ENCODE peak calls at places on chromosome 11, in nine cellular contexts. Q, H, K, E, S, G, R, B and N are unnamed samples.

GRCh38 chr11:2846056-2846455 is 39.5 kb downstream of the CDKN1C start:
- DNase-seq in Q (no peak), H (no peak), K (no peak), E (no peak), S (no peak), G (no peak), R (peak), B (no peak), N (no peak)

GRCh38 chr11:84564180-84564866 is 1062.8 kb downstream of the DLG2 start:
- DNase-seq in Q (no peak), H (no peak), K (peak), E (peak), S (no peak), G (no peak), R (peak), B (no peak), N (peak)

GRCh38 chr11:8604078-8604723 is 10.2 kb upstream of the STK33 start:
- DNase-seq in Q (peak), H (peak), K (peak), E (peak), S (no peak), G (no peak), R (peak), B (peak), N (peak)

GRCh38 chr11:3200388-3201111 is 18.1 kb downstream of the MRGPRG start:
- DNase-seq in Q (no peak), H (no peak), K (no peak), E (no peak), S (no peak), G (no peak), R (no peak), B (peak), N (no peak)

GRCh38 chr11:28657378-28658030 is 549.3 kb downstream of the METTL15 start:
- DNase-seq in Q (no peak), H (no peak), K (no peak), E (no peak), S (no peak), G (no peak), R (no peak), B (no peak), N (no peak)

GRCh38 chr11:72953631-72954030 is 139.4 kb downstream of the ATG16L2 start:
- DNase-seq in Q (no peak), H (no peak), K (no peak), E (no peak), S (no peak), G (no peak), R (no peak), B (no peak), N (no peak)

GRCh38 chr11:6571434-6572008 is 31.9 kb downstream of the RRP8 start:
- DNase-seq in Q (peak), H (no peak), K (no peak), E (no peak), S (no peak), G (no peak), R (no peak), B (no peak), N (no peak)

GRCh38 chr11:57425565-57426438 is 1.1 kb downstream of the SLC43A3 start:
- DNase-seq in Q (no peak), H (peak), K (no peak), E (peak), S (peak), G (peak), R (peak), B (peak), N (no peak)

GRCh38 chr11:123235117-123235686 is 40.2 kb upstream of the CLMP start:
- DNase-seq in Q (peak), H (no peak), K (peak), E (peak), S (peak), G (peak), R (peak), B (peak), N (peak)

GRCh38 chr11:32829680-32830412 is at the start of gene PRRG4:
- DNase-seq in Q (peak), H (no peak), K (peak), E (peak), S (peak), G (peak), R (peak), B (peak), N (peak)

GRCh38 chr11:32005786-32006406 is 85.0 kb upstream of the RCN1 start:
- DNase-seq in Q (no peak), H (no peak), K (no peak), E (peak), S (no peak), G (no peak), R (no peak), B (no peak), N (no peak)

GRCh38 chr11:88330826-88331428 is 6.6 kb downstream of the CTSC start:
- DNase-seq in Q (no peak), H (no peak), K (no peak), E (no peak), S (no peak), G (no peak), R (no peak), B (no peak), N (no peak)

GRCh38 chr11:66291706-66292542 is at the start of gene TMEM151A:
- DNase-seq in Q (no peak), H (no peak), K (no peak), E (no peak), S (no peak), G (no peak), R (no peak), B (no peak), N (peak)

GRCh38 chr11:105673089-105673488 is 63.2 kb downstream of the GRIA4 start:
- DNase-seq in Q (peak), H (no peak), K (peak), E (peak), S (no peak), G (no peak), R (peak), B (no peak), N (peak)

GRCh38 chr11:5690216-5690615 is 626 bp downstream of the TRIM22 start:
- DNase-seq in Q (no peak), H (peak), K (no peak), E (peak), S (no peak), G (no peak), R (no peak), B (no peak), N (no peak)

GRCh38 chr11:8209208-8209807 is 40.5 kb upstream of the RIC3 start:
- DNase-seq in Q (peak), H (no peak), K (no peak), E (no peak), S (no peak), G (peak), R (peak), B (no peak), N (no peak)

GRCh38 chr11:73195191-73196007 is 22.7 kb upstream of the P2RY2 start:
- DNase-seq in Q (no peak), H (no peak), K (no peak), E (no peak), S (peak), G (no peak), R (peak), B (peak), N (peak)

GRCh38 chr11:45918331-45918941 is 759 bp upstream of the PEX16 start:
- DNase-seq in Q (peak), H (peak), K (peak), E (peak), S (peak), G (peak), R (peak), B (peak), N (peak)

GRCh38 chr11:120574881-120575280 is 63.3 kb downstream of the GRIK4 start:
- DNase-seq in Q (no peak), H (no peak), K (no peak), E (no peak), S (no peak), G (peak), R (no peak), B (no peak), N (no peak)

GRCh38 chr11:73577496-73577917 is 20.4 kb downstream of the FAM168A start:
- DNase-seq in Q (no peak), H (no peak), K (no peak), E (peak), S (no peak), G (no peak), R (no peak), B (no peak), N (no peak)

GRCh38 chr11:71139516-71140205 is 112.7 kb downstream of the SHANK2 start:
- DNase-seq in Q (no peak), H (no peak), K (no peak), E (peak), S (peak), G (peak), R (no peak), B (no peak), N (peak)

GRCh38 chr11:75867778-75868374 is 52.9 kb downstream of the UVRAG start:
- DNase-seq in Q (no peak), H (no peak), K (peak), E (peak), S (no peak), G (no peak), R (peak), B (no peak), N (peak)

GRCh38 chr11:74253361-74253760 is 58.1 kb downstream of the P4HA3 start:
- DNase-seq in Q (no peak), H (peak), K (no peak), E (no peak), S (no peak), G (no peak), R (no peak), B (no peak), N (no peak)

GRCh38 chr11:88480217-88480616 is 142.7 kb upstream of the CTSC start:
- DNase-seq in Q (no peak), H (no peak), K (no peak), E (peak), S (no peak), G (no peak), R (no peak), B (no peak), N (no peak)

GRCh38 chr11:63906585-63906984 is 10.4 kb downstream of the RCOR2 start:
- DNase-seq in Q (no peak), H (no peak), K (peak), E (no peak), S (no peak), G (no peak), R (peak), B (no peak), N (peak)

GRCh38 chr11:133978816-133979215 is 22.0 kb upstream of the IGSF9B start:
- DNase-seq in Q (no peak), H (no peak), K (no peak), E (peak), S (no peak), G (no peak), R (no peak), B (no peak), N (no peak)

GRCh38 chr11:43381802-43382201 is 23.1 kb downstream of the TTC17 start:
- DNase-seq in Q (no peak), H (no peak), K (no peak), E (no peak), S (no peak), G (no peak), R (no peak), B (no peak), N (no peak)

DNA sequence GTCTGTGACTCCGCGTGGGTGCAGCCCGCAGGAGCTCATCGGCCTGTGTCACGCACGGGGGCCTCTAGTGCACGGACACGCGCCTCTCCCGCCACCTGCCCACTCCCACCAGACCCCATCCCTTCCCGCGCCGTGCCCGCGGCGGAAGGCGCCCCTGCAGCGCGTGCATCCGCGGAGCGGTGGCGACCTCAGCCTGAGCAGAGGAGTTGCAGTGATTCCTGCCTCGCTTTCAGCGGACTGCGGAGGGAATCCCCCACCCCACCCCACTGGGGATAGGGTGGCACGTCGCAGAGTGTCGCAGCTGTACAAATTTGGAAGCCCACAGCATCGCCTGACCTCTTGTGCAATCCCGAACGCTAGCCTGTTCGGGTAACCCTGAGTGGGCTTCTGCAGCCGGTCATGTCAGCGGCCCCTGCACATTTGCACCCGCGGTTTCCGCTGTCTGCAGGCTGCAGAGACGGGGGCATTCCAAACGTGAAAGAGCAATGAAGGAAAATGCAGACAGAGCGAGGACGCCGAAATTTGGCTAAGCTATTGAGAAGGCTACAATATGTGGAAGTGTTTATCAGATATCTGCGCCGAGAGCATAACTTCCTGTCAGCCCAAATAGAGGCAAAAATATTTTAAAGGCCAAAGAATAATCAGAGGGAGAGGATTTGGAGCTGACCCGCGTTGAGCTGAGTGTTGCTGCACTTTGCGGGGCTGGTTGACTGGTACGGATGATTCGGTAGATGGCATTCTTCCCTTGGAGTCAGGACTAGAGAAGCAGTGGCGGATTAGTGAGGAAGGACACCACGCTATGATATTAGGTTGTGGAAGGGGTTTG is 619 bp upstream of the ARHGAP20 start:
- DNase-seq in Q (peak), H (no peak), K (peak), E (peak), S (no peak), G (no peak), R (no peak), B (peak), N (no peak)
- TF ChIP-seq CTCF in Q (no peak), H (peak), K (no peak), E (peak), S (no peak), G (no peak), R (no peak), B (no peak), N (no peak)

DNA sequence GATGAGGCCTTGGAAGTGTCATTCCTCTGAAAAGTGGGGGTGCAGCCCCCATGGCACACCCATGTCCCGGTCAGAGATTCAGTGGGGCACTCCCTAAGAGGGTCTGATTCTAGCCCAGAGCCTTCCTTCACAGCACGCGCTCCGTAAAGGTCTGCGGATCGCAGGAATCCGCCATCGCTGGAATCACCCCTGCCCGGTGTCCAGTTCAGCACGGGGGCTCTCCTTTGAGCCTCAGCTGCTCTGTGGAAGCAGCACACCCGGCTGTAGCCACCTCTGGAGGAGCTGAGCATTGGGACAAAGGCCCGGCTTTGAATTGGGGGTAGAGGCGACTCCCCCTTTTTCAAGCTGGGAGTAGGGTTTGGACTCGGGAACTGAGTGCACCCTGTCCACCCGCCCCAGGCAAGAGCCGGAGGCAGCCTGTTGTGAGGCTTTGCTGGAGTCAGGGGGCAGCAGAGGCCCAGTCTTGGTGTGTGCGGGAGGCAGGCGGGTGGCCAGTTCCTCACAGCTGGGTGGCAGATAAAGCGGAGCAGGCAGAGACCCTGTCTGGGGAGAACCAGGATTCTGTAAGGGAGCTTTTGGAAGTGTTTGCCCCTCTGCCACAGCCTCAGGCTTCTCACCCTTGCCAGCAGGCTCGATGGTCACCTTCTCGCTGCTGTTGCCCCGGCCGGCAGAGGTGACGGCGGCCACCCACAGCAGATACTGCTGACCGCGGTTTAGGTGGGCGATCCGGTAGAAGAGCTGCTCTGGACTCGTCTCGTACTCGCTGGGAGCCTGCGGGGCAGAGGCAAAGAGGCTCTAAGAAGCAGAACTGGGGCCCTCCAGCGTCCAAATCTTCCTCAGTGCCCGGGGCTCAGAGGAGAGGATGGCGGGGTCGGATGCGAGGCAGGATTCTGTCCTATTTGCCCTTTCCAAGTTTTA is 115.9 kb downstream of the CEP164 start:
- DNase-seq in Q (peak), H (no peak), K (peak), E (peak), S (no peak), G (peak), R (peak), B (peak), N (peak)
- TF ChIP-seq CTCF in Q (peak), H (peak), K (peak), E (peak), S (peak), G (peak), R (peak), B (peak), N (no peak)

DNA sequence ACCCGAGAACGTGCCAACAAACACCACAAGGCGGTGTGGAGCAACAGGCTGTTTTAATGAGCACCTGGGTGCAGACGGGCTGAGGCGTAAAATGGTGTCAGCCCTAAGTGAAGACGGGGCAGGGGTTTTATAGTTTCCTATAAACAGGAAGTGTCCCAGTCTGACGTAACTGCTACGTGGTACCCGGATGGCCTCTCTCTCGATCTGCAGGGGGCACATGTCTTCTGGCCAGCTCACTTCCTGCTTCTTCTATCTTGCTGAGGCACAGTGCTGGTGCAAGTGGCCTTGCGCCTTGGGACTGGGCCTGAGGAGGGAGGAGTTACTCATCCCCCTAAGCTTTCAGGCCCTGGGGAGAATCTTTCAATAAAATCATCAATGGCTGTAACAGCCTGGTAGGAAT is 20.9 kb downstream of the OOSP3 start:
- DNase-seq in Q (peak), H (no peak), K (no peak), E (no peak), S (no peak), G (no peak), R (peak), B (no peak), N (no peak)
- TF ChIP-seq CTCF in Q (no peak), H (no peak), K (no peak), E (no peak), S (no peak), G (no peak), R (no peak), B (no peak), N (no peak)

DNA sequence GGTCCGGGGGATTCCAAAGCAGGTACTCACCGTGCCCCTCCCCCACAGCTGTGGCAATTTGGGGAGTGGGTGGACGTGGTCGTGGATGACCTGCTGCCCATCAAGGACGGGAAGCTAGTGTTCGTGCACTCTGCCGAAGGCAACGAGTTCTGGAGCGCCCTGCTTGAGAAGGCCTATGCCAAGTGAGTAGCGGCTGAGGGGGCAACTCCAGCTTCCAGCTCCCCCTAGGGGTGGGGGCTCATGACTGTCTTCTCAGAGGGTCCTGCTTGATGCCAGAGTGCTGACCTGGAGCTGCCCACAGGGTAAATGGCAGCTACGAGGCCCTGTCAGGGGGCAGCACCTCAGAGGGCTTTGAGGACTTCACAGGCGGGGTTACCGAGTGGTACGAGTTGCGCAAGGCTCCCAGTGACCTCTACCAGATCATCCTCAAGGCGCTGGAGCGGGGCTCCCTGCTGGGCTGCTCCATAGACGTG is 4.2 kb downstream of the CAPN1 start:
- DNase-seq in Q (no peak), H (no peak), K (no peak), E (no peak), S (no peak), G (no peak), R (peak), B (no peak), N (no peak)
- TF ChIP-seq CTCF in Q (peak), H (no peak), K (no peak), E (no peak), S (no peak), G (no peak), R (peak), B (no peak), N (peak)

GRCh38 chr11:129374993-129375721 is 491 bp upstream of the BARX2 start:
- DNase-seq in Q (peak), H (no peak), K (peak), E (no peak), S (peak), G (no peak), R (no peak), B (no peak), N (peak)

GRCh38 chr11:129377739-129378138 is 2.1 kb downstream of the BARX2 start:
- DNase-seq in Q (no peak), H (no peak), K (no peak), E (no peak), S (no peak), G (no peak), R (no peak), B (no peak), N (no peak)

GRCh38 chr11:129376658-129377341 is 1.2 kb downstream of the BARX2 start:
- DNase-seq in Q (no peak), H (no peak), K (no peak), E (no peak), S (no peak), G (no peak), R (no peak), B (no peak), N (no peak)

GRCh38 chr11:129374081-129374992 is 1.3 kb upstream of the BARX2 start:
- DNase-seq in Q (peak), H (no peak), K (peak), E (no peak), S (no peak), G (no peak), R (no peak), B (no peak), N (no peak)

DNA sequence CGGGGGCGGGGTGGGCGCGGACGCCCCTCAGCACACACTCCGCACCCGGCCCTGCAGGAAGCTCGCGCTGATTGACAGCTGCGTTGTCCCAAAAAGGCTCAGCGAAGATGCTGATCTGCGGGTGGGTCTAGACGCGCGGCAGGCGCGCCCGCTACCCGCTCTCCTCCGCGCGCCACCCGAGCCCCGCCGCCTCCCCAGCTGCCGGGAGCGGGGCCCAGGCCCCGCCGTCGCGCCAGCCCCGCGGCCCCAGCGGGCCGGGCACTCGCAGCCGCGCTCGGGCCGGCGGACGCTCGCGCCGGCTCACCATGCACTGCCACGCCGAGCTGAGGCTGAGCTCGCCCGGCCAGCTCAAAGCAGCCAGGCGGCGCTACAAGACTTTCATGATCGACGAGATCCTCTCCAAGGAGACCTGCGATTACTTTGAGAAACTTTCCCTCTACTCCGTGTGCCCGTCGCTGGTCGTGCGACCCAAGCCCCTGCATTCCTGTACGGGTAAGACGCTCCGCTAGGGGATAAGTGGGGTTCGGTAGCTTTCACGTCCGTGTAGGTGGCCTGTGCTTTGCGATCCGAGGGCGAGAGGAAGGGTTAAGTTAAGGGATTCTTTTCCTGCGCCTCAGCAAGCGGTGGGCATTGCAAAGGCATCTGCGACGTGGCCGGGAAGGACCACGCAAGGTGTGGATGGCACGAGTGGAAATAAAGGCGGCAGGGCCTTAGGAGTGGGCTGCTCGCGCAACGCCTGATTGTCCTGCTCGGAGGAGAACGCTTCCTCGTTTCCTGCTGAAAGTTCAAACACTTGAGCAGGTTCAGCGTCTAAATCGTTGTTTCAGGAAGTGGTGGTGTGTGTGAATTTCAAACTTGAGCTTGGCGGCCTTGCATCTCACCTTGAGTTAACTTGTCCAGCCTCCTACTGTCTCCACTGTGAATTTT is at the start of gene BARX2:
- DNase-seq in Q (peak), H (no peak), K (peak), E (peak), S (peak), G (no peak), R (no peak), B (no peak), N (no peak)
- TF ChIP-seq CTCF in Q (peak), H (peak), K (peak), E (peak), S (peak), G (no peak), R (no peak), B (peak), N (no peak)